ENCODE peak calls at places on chromosomes 13 and 19, in seven cellular contexts. F, E, M, V, I, L and P are unnamed samples.
A peak's percentile ranks its signal among the peaks of the same experiment; 100 is the strongest.

GRCh38 chr19:13692096-13692495 is 72.2 kb upstream of the MRI1 start:
- DNase-seq in F (no peak), E (no peak), M (no peak), V (no peak), I (no peak), L (no peak), P (no peak)

GRCh38 chr19:51020988-51021651 is 1.6 kb upstream of the KLK10 start:
- DNase-seq in F (no peak), E (peak; percentile 40), M (no peak), V (no peak), I (peak; percentile 67), L (peak; percentile 61), P (no peak)

GRCh38 chr13:78958019-78958418 is 299.1 kb upstream of the OBI1 start:
- DNase-seq in F (no peak), E (no peak), M (no peak), V (no peak), I (no peak), L (no peak), P (no peak)

GRCh38 chr19:49056101-49056901 is 1.2 kb downstream of the CGB7 start:
- DNase-seq in F (peak; percentile 89), E (peak; percentile 23), M (no peak), V (peak; percentile 34), I (peak; percentile 62), L (peak; percentile 79), P (no peak)

GRCh38 chr13:98300956-98301641 is 124.0 kb upstream of the RNF113B start:
- DNase-seq in F (no peak), E (peak; percentile 96), M (no peak), V (no peak), I (peak; percentile 46), L (no peak), P (no peak)

GRCh38 chr19:1446713-1447564 is 3.0 kb upstream of the APC2 start:
- DNase-seq in F (peak; percentile 88), E (no peak), M (no peak), V (no peak), I (no peak), L (peak; percentile 57), P (no peak)

GRCh38 chr19:10491472-10492047 is 11.6 kb downstream of the KEAP1 start:
- DNase-seq in F (no peak), E (no peak), M (no peak), V (no peak), I (no peak), L (no peak), P (no peak)

GRCh38 chr13:43573361-43573740 is 213.4 kb downstream of the ENOX1 start:
- DNase-seq in F (no peak), E (no peak), M (no peak), V (no peak), I (peak; percentile 9), L (no peak), P (no peak)

GRCh38 chr13:22800726-22801401 is 379.9 kb upstream of the SGCG start:
- DNase-seq in F (no peak), E (no peak), M (peak; percentile 12), V (no peak), I (no peak), L (no peak), P (no peak)

DNA sequence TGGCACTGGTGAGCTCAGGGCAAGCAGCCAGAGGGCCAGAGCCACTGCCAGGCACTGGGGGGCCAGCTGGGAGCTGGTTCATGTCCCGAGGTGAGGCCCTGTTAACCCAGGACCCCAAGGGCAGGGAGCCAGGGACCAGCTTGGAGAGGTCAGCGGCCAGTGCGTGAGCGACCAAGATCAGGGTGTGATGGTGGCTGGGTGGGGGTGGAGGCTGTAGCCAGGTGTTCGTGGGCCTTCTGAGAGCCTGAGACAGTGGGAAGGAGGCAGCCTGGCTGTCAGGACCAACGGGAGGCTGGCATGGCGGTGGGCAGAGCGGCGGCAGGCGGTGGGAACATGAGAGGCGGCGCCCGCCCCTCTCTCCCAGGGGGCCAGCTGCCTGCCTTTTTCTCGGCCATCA is 8.1 kb upstream of the KPTN start:
- DNase-seq in F (no peak), E (no peak), M (no peak), V (no peak), I (no peak), L (no peak), P (no peak)
- TF ChIP-seq POLR2AphosphoS5 in F (no peak), E (no peak), M (no peak), V (no peak), I (no peak), L (no peak), P (no peak)

DNA sequence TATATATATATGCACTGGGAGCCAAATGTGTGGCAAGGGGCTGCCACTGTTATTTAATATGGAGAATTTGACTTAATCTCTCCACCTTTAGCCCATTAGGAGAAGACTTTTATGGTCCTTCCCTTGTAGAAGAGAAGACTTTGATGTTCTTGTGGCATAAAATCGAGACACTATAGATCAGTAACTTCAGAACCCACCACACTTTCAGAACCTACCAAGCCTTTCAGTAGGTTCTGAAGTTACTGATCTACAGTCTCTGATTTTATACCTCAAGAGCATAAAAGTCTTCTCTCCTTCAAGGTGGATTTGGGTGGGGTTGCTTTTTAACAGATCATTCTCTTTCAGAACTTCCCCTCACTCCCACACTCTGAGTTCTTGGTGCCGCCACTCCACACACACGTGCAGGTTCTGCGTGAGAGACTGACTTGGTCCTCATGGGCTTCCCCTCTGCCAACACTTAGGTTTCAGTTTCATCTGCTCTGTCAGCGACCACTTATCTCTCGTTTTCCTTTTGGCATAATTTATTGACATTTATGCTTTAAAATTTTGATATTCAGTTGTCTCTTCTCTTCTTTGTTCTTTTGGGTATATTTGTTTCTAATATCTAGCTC is 213.4 kb upstream of the PCDH17 start:
- DNase-seq in F (no peak), E (no peak), M (no peak), V (no peak), I (no peak), L (no peak), P (no peak)
- H3K9ac ChIP-seq in F (no peak overlapping the region), E (no peak overlapping the region), M (no peak overlapping the region), V (no peak overlapping the region), I (no peak overlapping the region), L (no peak overlapping the region), P (no peak overlapping the region)

GRCh38 chr13:41694902-41695301 is 237.6 kb downstream of the RGCC start:
- DNase-seq in F (no peak), E (no peak), M (peak; percentile 7), V (peak; percentile 50), I (peak; percentile 93), L (peak; percentile 24), P (peak; percentile 55)
- TF ChIP-seq POLR2AphosphoS5 in F (no peak), E (no peak), M (no peak), V (no peak), I (peak; percentile 38), L (no peak), P (no peak)

GRCh38 chr19:3684817-3685410 is 15.4 kb downstream of the PIP5K1C start:
- DNase-seq in F (no peak), E (no peak), M (no peak), V (no peak), I (no peak), L (no peak), P (no peak)

GRCh38 chr19:3687393-3687773 is 12.9 kb downstream of the PIP5K1C start:
- DNase-seq in F (no peak), E (no peak), M (no peak), V (no peak), I (no peak), L (no peak), P (no peak)

GRCh38 chr19:3691372-3691716 is 8.9 kb downstream of the PIP5K1C start:
- DNase-seq in F (no peak), E (no peak), M (no peak), V (no peak), I (no peak), L (no peak), P (no peak)

GRCh38 chr19:3690551-3691371 is 9.5 kb downstream of the PIP5K1C start:
- DNase-seq in F (no peak), E (no peak), M (no peak), V (no peak), I (no peak), L (no peak), P (no peak)

DNA sequence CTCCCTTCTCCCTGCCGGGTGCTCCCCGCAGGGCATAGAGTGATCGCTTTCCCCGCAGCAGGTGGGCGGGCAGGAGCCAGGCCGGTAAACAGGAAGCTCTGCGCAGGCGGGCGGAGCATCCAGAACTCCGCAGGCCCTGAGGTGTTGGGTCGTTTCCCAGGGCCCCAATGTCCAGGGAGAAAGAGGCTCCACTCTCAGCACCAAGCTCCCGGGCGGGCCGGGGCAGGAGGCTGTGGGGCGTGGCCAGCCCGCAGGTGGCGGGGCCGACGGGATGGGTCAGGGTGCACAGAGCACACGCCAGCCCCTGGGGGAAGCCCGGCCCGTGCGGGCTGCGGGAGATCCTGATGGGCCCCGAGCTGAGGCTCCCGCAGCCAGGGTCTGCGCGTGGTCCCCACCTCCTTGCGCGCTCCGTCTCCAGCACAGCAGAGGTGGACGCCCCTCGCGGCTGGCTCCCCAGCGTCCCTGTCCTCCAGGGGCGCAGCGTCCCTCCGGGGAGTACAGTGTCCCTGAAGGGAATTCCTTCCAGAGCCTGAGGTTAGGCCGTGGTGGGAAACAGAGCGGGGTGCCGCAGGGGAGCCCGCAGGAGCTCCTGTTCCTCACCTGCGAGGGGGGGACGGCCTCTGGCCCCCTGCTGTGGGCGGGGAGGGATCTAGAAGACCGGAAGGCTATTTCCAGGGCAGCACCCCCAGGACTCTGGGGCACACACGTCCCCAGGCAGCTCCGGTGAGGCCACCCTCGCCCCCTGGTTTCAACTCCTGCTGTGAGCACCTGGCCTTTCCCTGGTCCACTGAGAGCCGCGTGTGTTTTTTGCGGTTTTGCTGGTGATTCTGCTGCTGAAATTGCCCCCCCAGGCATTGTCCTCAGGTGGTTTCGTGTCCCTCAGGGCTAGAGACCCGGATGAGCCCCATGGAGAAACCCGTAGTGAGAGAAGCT is 12.2 kb downstream of the PIP5K1C start:
- DNase-seq in F (no peak), E (peak; percentile 41), M (no peak), V (no peak), I (no peak), L (no peak), P (no peak)
- H3K9ac ChIP-seq in F (no peak overlapping the region), E (peak overlapping the region; percentile 58), M (peak overlapping the region; percentile 68), V (no peak overlapping the region), I (no peak overlapping the region), L (peak overlapping the region; percentile 82), P (no peak overlapping the region)